ENCODE peak calls at places on chromosomes 7 and 10, in six cellular contexts. One of them, this sample, is unnamed.

GRCh38 chr10:103816431-103816830 is 38.9 kb downstream of the SH3PXD2A start:
- DNase-seq in Caco-2: no peak
- DNase-seq in dorsolateral prefrontal cortex: no peak
- DNase-seq in adrenal gland: no peak
- DNase-seq in left ventricle myocardium inferior: no peak
- DNase-seq in cardiac fibroblast: peak
- DNase-seq in this sample: no peak

GRCh38 chr10:114518401-114519305 is 114.4 kb upstream of the AFAP1L2 start:
- DNase-seq in Caco-2: no peak
- DNase-seq in dorsolateral prefrontal cortex: no peak
- DNase-seq in adrenal gland: peak
- DNase-seq in left ventricle myocardium inferior: no peak
- DNase-seq in cardiac fibroblast: no peak
- DNase-seq in this sample: no peak

GRCh38 chr7:93205046-93205445 is 21.2 kb downstream of the HEPACAM2 start:
- DNase-seq in Caco-2: no peak
- DNase-seq in dorsolateral prefrontal cortex: no peak
- DNase-seq in adrenal gland: no peak
- DNase-seq in left ventricle myocardium inferior: no peak
- DNase-seq in cardiac fibroblast: no peak
- DNase-seq in this sample: no peak

GRCh38 chr7:641269-641671 is 85.2 kb upstream of the DNAAF5 start:
- DNase-seq in Caco-2: no peak
- DNase-seq in dorsolateral prefrontal cortex: no peak
- DNase-seq in adrenal gland: no peak
- DNase-seq in left ventricle myocardium inferior: no peak
- DNase-seq in cardiac fibroblast: peak
- DNase-seq in this sample: no peak

GRCh38 chr10:68957284-68957615 is 1.3 kb downstream of the DDX21 start:
- DNase-seq in Caco-2: no peak
- DNase-seq in dorsolateral prefrontal cortex: no peak
- DNase-seq in adrenal gland: no peak
- DNase-seq in left ventricle myocardium inferior: no peak
- DNase-seq in cardiac fibroblast: no peak
- DNase-seq in this sample: no peak

GRCh38 chr10:103557455-103557854 is 64.0 kb downstream of the NEURL1 start:
- DNase-seq in Caco-2: no peak
- DNase-seq in dorsolateral prefrontal cortex: no peak
- DNase-seq in adrenal gland: no peak
- DNase-seq in left ventricle myocardium inferior: no peak
- DNase-seq in cardiac fibroblast: no peak
- DNase-seq in this sample: no peak

GRCh38 chr10:12975266-12975665 is 26.2 kb downstream of the CCDC3 start:
- DNase-seq in Caco-2: no peak
- DNase-seq in dorsolateral prefrontal cortex: no peak
- DNase-seq in adrenal gland: no peak
- DNase-seq in left ventricle myocardium inferior: no peak
- DNase-seq in cardiac fibroblast: no peak
- DNase-seq in this sample: no peak

GRCh38 chr7:28203498-28204240 is 23.1 kb upstream of the JAZF1 start:
- DNase-seq in Caco-2: no peak
- DNase-seq in dorsolateral prefrontal cortex: no peak
- DNase-seq in adrenal gland: no peak
- DNase-seq in left ventricle myocardium inferior: no peak
- DNase-seq in cardiac fibroblast: peak
- DNase-seq in this sample: peak

GRCh38 chr10:649798-650690 is 39.4 kb downstream of the DIP2C start:
- DNase-seq in Caco-2: peak
- DNase-seq in dorsolateral prefrontal cortex: no peak
- DNase-seq in adrenal gland: peak
- DNase-seq in left ventricle myocardium inferior: no peak
- DNase-seq in cardiac fibroblast: no peak
- DNase-seq in this sample: no peak

GRCh38 chr10:132492323-132493035 is 45.1 kb upstream of the INPP5A start:
- DNase-seq in Caco-2: no peak
- DNase-seq in dorsolateral prefrontal cortex: peak
- DNase-seq in adrenal gland: no peak
- DNase-seq in left ventricle myocardium inferior: peak
- DNase-seq in cardiac fibroblast: no peak
- DNase-seq in this sample: no peak

GRCh38 chr10:61795551-61795950 is 105.9 kb upstream of the ARID5B start:
- DNase-seq in Caco-2: no peak
- DNase-seq in dorsolateral prefrontal cortex: no peak
- DNase-seq in adrenal gland: no peak
- DNase-seq in left ventricle myocardium inferior: no peak
- DNase-seq in cardiac fibroblast: no peak
- DNase-seq in this sample: no peak
- TF ChIP-seq CTCF in Caco-2: peak
- TF ChIP-seq CTCF in dorsolateral prefrontal cortex: no peak
- TF ChIP-seq CTCF in adrenal gland: no peak
- TF ChIP-seq CTCF in left ventricle myocardium inferior: no peak
- TF ChIP-seq CTCF in cardiac fibroblast: peak
- TF ChIP-seq CTCF in this sample: peak

GRCh38 chr7:100825760-100826545 is 1.4 kb downstream of the EPHB4 start:
- DNase-seq in Caco-2: peak
- DNase-seq in dorsolateral prefrontal cortex: no peak
- DNase-seq in adrenal gland: no peak
- DNase-seq in left ventricle myocardium inferior: no peak
- DNase-seq in cardiac fibroblast: peak
- DNase-seq in this sample: peak
- H3K4me3 ChIP-seq in Caco-2: peak
- H3K4me3 ChIP-seq in dorsolateral prefrontal cortex: peak
- H3K4me3 ChIP-seq in adrenal gland: peak
- H3K4me3 ChIP-seq in left ventricle myocardium inferior: peak
- H3K4me3 ChIP-seq in cardiac fibroblast: peak
- H3K4me3 ChIP-seq in this sample: peak

GRCh38 chr7:69208848-69209247 is 389.4 kb upstream of the AUTS2 start:
- DNase-seq in Caco-2: no peak
- DNase-seq in dorsolateral prefrontal cortex: no peak
- DNase-seq in adrenal gland: peak
- DNase-seq in left ventricle myocardium inferior: no peak
- DNase-seq in cardiac fibroblast: no peak
- DNase-seq in this sample: no peak

GRCh38 chr7:69211336-69211735 is 386.9 kb upstream of the AUTS2 start:
- DNase-seq in Caco-2: no peak
- DNase-seq in dorsolateral prefrontal cortex: no peak
- DNase-seq in adrenal gland: peak
- DNase-seq in left ventricle myocardium inferior: no peak
- DNase-seq in cardiac fibroblast: no peak
- DNase-seq in this sample: no peak

GRCh38 chr7:69213882-69214281 is 384.4 kb upstream of the AUTS2 start:
- DNase-seq in Caco-2: no peak
- DNase-seq in dorsolateral prefrontal cortex: no peak
- DNase-seq in adrenal gland: no peak
- DNase-seq in left ventricle myocardium inferior: no peak
- DNase-seq in cardiac fibroblast: no peak
- DNase-seq in this sample: no peak

GRCh38 chr7:69211739-69212138 is 386.5 kb upstream of the AUTS2 start:
- DNase-seq in Caco-2: no peak
- DNase-seq in dorsolateral prefrontal cortex: no peak
- DNase-seq in adrenal gland: peak
- DNase-seq in left ventricle myocardium inferior: no peak
- DNase-seq in cardiac fibroblast: no peak
- DNase-seq in this sample: no peak
- TF ChIP-seq CTCF in Caco-2: no peak
- TF ChIP-seq CTCF in dorsolateral prefrontal cortex: no peak
- TF ChIP-seq CTCF in adrenal gland: no peak
- TF ChIP-seq CTCF in left ventricle myocardium inferior: peak
- TF ChIP-seq CTCF in cardiac fibroblast: no peak
- TF ChIP-seq CTCF in this sample: no peak

DNA sequence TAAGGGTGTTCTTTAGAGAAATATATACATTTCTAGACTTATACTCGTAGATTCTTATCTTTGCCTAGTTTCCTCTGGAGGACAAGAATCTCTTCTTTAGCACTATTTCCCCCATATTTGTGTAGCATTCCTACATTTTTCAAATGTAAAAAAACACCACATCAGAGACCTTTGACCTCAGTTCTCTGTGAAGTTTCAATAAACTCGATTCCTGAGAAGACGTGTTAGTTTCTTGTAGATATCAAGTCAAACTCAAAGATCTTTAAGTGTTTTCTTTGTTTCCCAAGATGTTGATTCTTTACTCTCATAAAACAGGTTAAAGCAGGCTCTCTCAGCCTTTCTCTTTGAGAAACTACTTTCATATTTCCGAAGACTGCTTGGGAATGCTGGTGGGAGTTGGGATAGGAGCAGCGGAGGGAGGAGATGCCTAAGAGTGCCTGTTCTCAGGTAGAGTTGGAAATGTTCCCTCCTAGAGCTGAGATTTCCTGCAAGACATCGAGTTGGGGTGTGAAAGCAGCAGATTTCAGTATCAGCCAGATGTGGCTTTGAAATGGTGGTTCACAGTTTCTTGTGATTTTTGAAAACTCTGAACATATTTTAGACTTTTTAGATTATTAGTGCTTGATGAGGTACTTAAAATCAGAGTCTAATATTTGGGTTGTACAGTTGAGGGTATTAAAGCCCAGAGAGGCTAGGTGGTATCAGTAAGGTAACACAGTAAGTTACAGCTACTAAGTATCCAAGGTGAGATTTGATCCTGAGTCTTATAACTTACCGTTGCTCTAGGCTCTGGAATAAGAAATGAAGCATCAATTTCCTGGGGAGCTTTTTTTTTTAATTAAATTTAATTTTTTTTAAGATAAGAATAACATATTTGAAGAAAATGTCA is 13.9 kb downstream of the ADK start:
- DNase-seq in Caco-2: peak
- DNase-seq in dorsolateral prefrontal cortex: no peak
- DNase-seq in adrenal gland: no peak
- DNase-seq in left ventricle myocardium inferior: no peak
- DNase-seq in cardiac fibroblast: no peak
- DNase-seq in this sample: no peak
- H3K4me3 ChIP-seq in Caco-2: peak
- H3K4me3 ChIP-seq in dorsolateral prefrontal cortex: no peak
- H3K4me3 ChIP-seq in adrenal gland: no peak
- H3K4me3 ChIP-seq in left ventricle myocardium inferior: no peak
- H3K4me3 ChIP-seq in cardiac fibroblast: no peak
- H3K4me3 ChIP-seq in this sample: no peak

GRCh38 chr7:90244909-90245841 is at the start of gene CFAP69:
- DNase-seq in Caco-2: peak
- DNase-seq in dorsolateral prefrontal cortex: peak
- DNase-seq in adrenal gland: peak
- DNase-seq in left ventricle myocardium inferior: peak
- DNase-seq in cardiac fibroblast: peak
- DNase-seq in this sample: no peak
- TF ChIP-seq CTCF in Caco-2: peak
- TF ChIP-seq CTCF in dorsolateral prefrontal cortex: peak
- TF ChIP-seq CTCF in adrenal gland: no peak
- TF ChIP-seq CTCF in left ventricle myocardium inferior: peak
- TF ChIP-seq CTCF in cardiac fibroblast: peak
- TF ChIP-seq CTCF in this sample: peak

GRCh38 chr10:112953075-112953501 is 3.0 kb downstream of the TCF7L2 start:
- DNase-seq in Caco-2: no peak
- DNase-seq in dorsolateral prefrontal cortex: peak
- DNase-seq in adrenal gland: no peak
- DNase-seq in left ventricle myocardium inferior: peak
- DNase-seq in cardiac fibroblast: peak
- DNase-seq in this sample: no peak
- H3K4me3 ChIP-seq in Caco-2: peak
- H3K4me3 ChIP-seq in dorsolateral prefrontal cortex: peak
- H3K4me3 ChIP-seq in adrenal gland: no peak
- H3K4me3 ChIP-seq in left ventricle myocardium inferior: peak
- H3K4me3 ChIP-seq in cardiac fibroblast: peak
- H3K4me3 ChIP-seq in this sample: peak

GRCh38 chr10:111323567-111323966 is 246.7 kb downstream of the ADRA2A start:
- DNase-seq in Caco-2: no peak
- DNase-seq in dorsolateral prefrontal cortex: no peak
- DNase-seq in adrenal gland: no peak
- DNase-seq in left ventricle myocardium inferior: no peak
- DNase-seq in cardiac fibroblast: peak
- DNase-seq in this sample: peak
- TF ChIP-seq CTCF in Caco-2: no peak
- TF ChIP-seq CTCF in dorsolateral prefrontal cortex: no peak
- TF ChIP-seq CTCF in adrenal gland: no peak
- TF ChIP-seq CTCF in left ventricle myocardium inferior: peak
- TF ChIP-seq CTCF in cardiac fibroblast: no peak
- TF ChIP-seq CTCF in this sample: no peak

This sample was measured in AG09309.